ENCODE peak calls at places on chromosome 18, in four cellular contexts. R is GM12878, Q is HepG2, S is K562. P is an unnamed sample.

GRCh38 chr18:77056399-77057015 is 76.1 kb downstream of the MBP start:
- DNase-seq in R (no peak), Q (peak), S (no peak), P (no peak)

GRCh38 chr18:11125372-11126315 is 23.7 kb downstream of the PIEZO2 start:
- DNase-seq in R (no peak), Q (no peak), S (no peak), P (no peak)

GRCh38 chr18:36529747-36530146 is 232.2 kb downstream of the FHOD3 start:
- DNase-seq in R (no peak), Q (no peak), S (no peak), P (no peak)

GRCh38 chr18:3037423-3037915 is 24.5 kb upstream of the LPIN2 start:
- DNase-seq in R (peak), Q (peak), S (peak), P (no peak)

GRCh38 chr18:49898421-49898820 is 85.1 kb upstream of the ACAA2 start:
- DNase-seq in R (no peak), Q (peak), S (peak), P (peak)

GRCh38 chr18:59249186-59249774 is 24.0 kb downstream of the RAX start:
- DNase-seq in R (no peak), Q (peak), S (peak), P (peak)

GRCh38 chr18:61596296-61596695 is 263.1 kb downstream of the CDH20 start:
- DNase-seq in R (no peak), Q (no peak), S (no peak), P (no peak)

GRCh38 chr18:6748241-6748640 is 18.7 kb downstream of the ARHGAP28 start:
- DNase-seq in R (no peak), Q (no peak), S (no peak), P (no peak)

GRCh38 chr18:55862693-55863485 is 274.9 kb upstream of the TCF4 start:
- DNase-seq in R (no peak), Q (no peak), S (no peak), P (no peak)
- TF ChIP-seq TARDBP in R (no peak), Q (no peak), S (no peak), P (no peak)

DNA sequence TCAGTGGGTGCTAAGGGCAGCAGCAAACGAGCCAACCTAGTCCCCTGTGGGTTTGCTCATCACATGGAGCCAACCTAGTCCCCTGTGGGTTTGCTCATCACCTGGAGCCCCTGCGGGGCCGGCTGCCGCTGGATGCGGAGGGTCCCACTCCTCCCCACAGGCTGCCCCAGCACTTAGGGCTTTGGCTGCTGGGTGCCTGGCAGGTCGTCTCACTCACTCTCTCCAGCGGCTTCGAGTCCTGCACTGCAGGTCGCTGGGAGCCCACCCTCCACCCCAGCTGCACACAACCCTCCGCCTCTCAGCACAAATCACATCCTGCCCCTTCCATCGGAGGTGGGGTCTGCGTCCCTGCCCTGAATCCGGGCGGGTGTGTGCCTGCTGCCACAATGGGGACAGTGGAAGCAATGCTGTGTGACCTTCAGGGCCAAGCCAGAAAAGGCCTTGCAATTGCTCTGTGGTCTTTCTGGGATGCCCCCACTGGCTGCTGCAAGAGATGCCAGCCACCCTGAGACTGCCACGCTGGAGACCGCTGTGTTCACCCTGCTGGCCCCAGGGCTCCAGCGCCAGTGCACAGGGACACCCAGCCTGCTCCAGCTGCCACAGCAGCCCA is 248.1 kb upstream of the SALL3 start:
- DNase-seq in R (no peak), Q (no peak), S (no peak), P (no peak)
- TF ChIP-seq TARDBP in R (no peak), Q (no peak), S (no peak), P (no peak)

GRCh38 chr18:48318481-48318880 is 90.7 kb downstream of the ZBTB7C start:
- DNase-seq in R (no peak), Q (no peak), S (no peak), P (no peak)

GRCh38 chr18:48320639-48320945 is 88.6 kb downstream of the ZBTB7C start:
- DNase-seq in R (no peak), Q (no peak), S (no peak), P (no peak)

GRCh38 chr18:48319796-48320638 is 89.2 kb downstream of the ZBTB7C start:
- DNase-seq in R (no peak), Q (no peak), S (no peak), P (no peak)

GRCh38 chr18:48316177-48316576 is 93.0 kb downstream of the ZBTB7C start:
- DNase-seq in R (no peak), Q (no peak), S (no peak), P (no peak)

DNA sequence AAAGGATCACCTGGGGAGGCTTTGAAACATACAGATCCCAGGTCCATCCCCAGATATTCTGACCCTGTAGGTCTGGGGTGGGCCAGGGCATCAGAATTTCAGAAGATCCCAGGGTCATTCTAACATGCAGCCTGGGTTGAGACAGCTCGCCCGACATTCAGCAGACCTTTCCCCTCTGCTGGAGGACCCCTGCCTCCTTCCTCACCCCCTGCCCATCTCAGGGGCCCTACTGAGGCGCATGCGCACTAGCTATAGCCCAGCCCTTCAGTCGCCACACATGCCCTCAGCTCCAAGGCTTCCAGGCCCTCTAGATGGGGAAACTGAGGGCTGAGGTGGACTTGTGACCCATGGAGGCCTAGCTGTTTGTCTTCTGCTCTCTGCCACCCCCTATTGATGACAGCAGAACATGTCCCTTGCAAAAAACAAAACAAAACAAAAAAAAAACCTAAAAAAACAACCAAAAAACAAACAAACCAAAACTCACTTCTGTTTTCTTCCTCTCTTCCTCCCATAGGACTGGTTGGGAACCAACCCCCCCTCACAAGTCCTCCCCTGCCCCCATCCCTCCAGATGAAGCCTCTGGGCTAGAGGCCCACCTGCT is 91.3 kb downstream of the ZBTB7C start:
- DNase-seq in R (no peak), Q (no peak), S (no peak), P (no peak)
- TF ChIP-seq TARDBP in R (no peak), Q (no peak), S (no peak), P (no peak)

GRCh38 chr18:45325791-45326190 is 289.5 kb upstream of the SLC14A2 start:
- DNase-seq in R (no peak), Q (no peak), S (no peak), P (no peak)
- TF ChIP-seq TARDBP in R (no peak), Q (no peak), S (no peak), P (no peak)

GRCh38 chr18:55489742-55490055 is 98.3 kb downstream of the TCF4 start:
- DNase-seq in R (peak), Q (no peak), S (no peak), P (no peak)
- TF ChIP-seq TARDBP in R (no peak), Q (no peak), S (no peak), P (no peak)

GRCh38 chr18:42048150-42048549 is 93.1 kb downstream of the PIK3C3 start:
- DNase-seq in R (no peak), Q (peak), S (no peak), P (no peak)
- TF ChIP-seq TARDBP in R (no peak), Q (no peak), S (no peak), P (no peak)

GRCh38 chr18:159037-159652 is 788 bp downstream of the USP14 start:
- DNase-seq in R (no peak), Q (peak), S (peak), P (peak)
- TF ChIP-seq TARDBP in R (no peak), Q (no peak), S (no peak), P (no peak)

P was measured in HEK293T.